ENCODE peak calls at places on chromosome 21, in five cellular contexts. One of them, this sample, is unnamed.

GRCh38 chr21:38027901-38028300 is 111.6 kb upstream of the KCNJ6 start:
- DNase-seq in stimulated activated CD4-positive, alpha-beta T cell treated with anti-CD3 and anti-CD28 coated beads, Interleukin-12 subunit alpha, Interleukin-12 subunit beta, amount 100 ng/mL, for 4 hours: no peak
- DNase-seq in cardiac muscle cell: no peak
- DNase-seq in cardiac fibroblast: peak
- DNase-seq in fibroblast of the conjunctiva: no peak
- DNase-seq in this sample: peak

GRCh38 chr21:42390696-42391095 is 5.2 kb downstream of the TMPRSS3 start:
- DNase-seq in stimulated activated CD4-positive, alpha-beta T cell treated with anti-CD3 and anti-CD28 coated beads, Interleukin-12 subunit alpha, Interleukin-12 subunit beta, amount 100 ng/mL, for 4 hours: no peak
- DNase-seq in cardiac muscle cell: no peak
- DNase-seq in cardiac fibroblast: no peak
- DNase-seq in fibroblast of the conjunctiva: no peak
- DNase-seq in this sample: no peak

GRCh38 chr21:31909153-31909771 is 36.4 kb downstream of the HUNK start:
- DNase-seq in stimulated activated CD4-positive, alpha-beta T cell treated with anti-CD3 and anti-CD28 coated beads, Interleukin-12 subunit alpha, Interleukin-12 subunit beta, amount 100 ng/mL, for 4 hours: no peak
- DNase-seq in cardiac muscle cell: peak
- DNase-seq in cardiac fibroblast: peak
- DNase-seq in fibroblast of the conjunctiva: no peak
- DNase-seq in this sample: no peak

GRCh38 chr21:29146726-29147125 is 16.3 kb downstream of the MAP3K7CL start:
- DNase-seq in stimulated activated CD4-positive, alpha-beta T cell treated with anti-CD3 and anti-CD28 coated beads, Interleukin-12 subunit alpha, Interleukin-12 subunit beta, amount 100 ng/mL, for 4 hours: no peak
- DNase-seq in cardiac muscle cell: no peak
- DNase-seq in cardiac fibroblast: no peak
- DNase-seq in fibroblast of the conjunctiva: no peak
- DNase-seq in this sample: no peak

GRCh38 chr21:26961704-26962103 is 5.2 kb downstream of the ADAMTS5 start:
- DNase-seq in stimulated activated CD4-positive, alpha-beta T cell treated with anti-CD3 and anti-CD28 coated beads, Interleukin-12 subunit alpha, Interleukin-12 subunit beta, amount 100 ng/mL, for 4 hours: no peak
- DNase-seq in cardiac muscle cell: no peak
- DNase-seq in cardiac fibroblast: no peak
- DNase-seq in fibroblast of the conjunctiva: no peak
- DNase-seq in this sample: no peak

GRCh38 chr21:35239811-35240219 is 190.7 kb upstream of the RUNX1 start:
- DNase-seq in stimulated activated CD4-positive, alpha-beta T cell treated with anti-CD3 and anti-CD28 coated beads, Interleukin-12 subunit alpha, Interleukin-12 subunit beta, amount 100 ng/mL, for 4 hours: no peak
- DNase-seq in cardiac muscle cell: no peak
- DNase-seq in cardiac fibroblast: no peak
- DNase-seq in fibroblast of the conjunctiva: no peak
- DNase-seq in this sample: no peak

GRCh38 chr21:29648710-29649240 is 291.0 kb downstream of the GRIK1 start:
- DNase-seq in stimulated activated CD4-positive, alpha-beta T cell treated with anti-CD3 and anti-CD28 coated beads, Interleukin-12 subunit alpha, Interleukin-12 subunit beta, amount 100 ng/mL, for 4 hours: no peak
- DNase-seq in cardiac muscle cell: no peak
- DNase-seq in cardiac fibroblast: no peak
- DNase-seq in fibroblast of the conjunctiva: no peak
- DNase-seq in this sample: no peak

GRCh38 chr21:32403201-32403701 is 9.3 kb upstream of the EVA1C start:
- DNase-seq in stimulated activated CD4-positive, alpha-beta T cell treated with anti-CD3 and anti-CD28 coated beads, Interleukin-12 subunit alpha, Interleukin-12 subunit beta, amount 100 ng/mL, for 4 hours: peak
- DNase-seq in cardiac muscle cell: peak
- DNase-seq in cardiac fibroblast: peak
- DNase-seq in fibroblast of the conjunctiva: peak
- DNase-seq in this sample: peak

GRCh38 chr21:25708467-25709065 is 26.1 kb downstream of the ATP5PF start:
- DNase-seq in stimulated activated CD4-positive, alpha-beta T cell treated with anti-CD3 and anti-CD28 coated beads, Interleukin-12 subunit alpha, Interleukin-12 subunit beta, amount 100 ng/mL, for 4 hours: peak
- DNase-seq in cardiac muscle cell: peak
- DNase-seq in cardiac fibroblast: peak
- DNase-seq in fibroblast of the conjunctiva: peak
- DNase-seq in this sample: peak

GRCh38 chr21:37509802-37510393 is 143.3 kb downstream of the DYRK1A start:
- DNase-seq in stimulated activated CD4-positive, alpha-beta T cell treated with anti-CD3 and anti-CD28 coated beads, Interleukin-12 subunit alpha, Interleukin-12 subunit beta, amount 100 ng/mL, for 4 hours: no peak
- DNase-seq in cardiac muscle cell: no peak
- DNase-seq in cardiac fibroblast: peak
- DNase-seq in fibroblast of the conjunctiva: peak
- DNase-seq in this sample: peak

GRCh38 chr21:46215436-46216131 is 13.0 kb downstream of the LSS start:
- DNase-seq in stimulated activated CD4-positive, alpha-beta T cell treated with anti-CD3 and anti-CD28 coated beads, Interleukin-12 subunit alpha, Interleukin-12 subunit beta, amount 100 ng/mL, for 4 hours: no peak
- DNase-seq in cardiac muscle cell: no peak
- DNase-seq in cardiac fibroblast: no peak
- DNase-seq in fibroblast of the conjunctiva: no peak
- DNase-seq in this sample: no peak

This sample was measured in AG20443.